ENCODE peak calls at places on chromosomes 5 and 9, in eight cellular contexts. G is A549, C is HCT116, B is GM12878, A is K562, Q is IMR-90, J is H1, V is HepG2. T is an unnamed sample.

GRCh38 chr5:178577376-178577839 is 12.8 kb downstream of the COL23A1 start:
- DNase-seq in B (no peak), V (no peak), G (no peak), C (no peak), A (no peak), Q (no peak), J (peak), T (no peak)

GRCh38 chr9:79312686-79313421 is 258.9 kb upstream of the TLE4 start:
- DNase-seq in B (no peak), Q (no peak), A (no peak), C (no peak), J (peak), V (no peak), G (no peak), T (no peak)

GRCh38 chr5:178378527-178379484 is 146.2 kb upstream of the PHYKPL start:
- DNase-seq in J (no peak), Q (peak), C (no peak), A (no peak), V (no peak), G (no peak), B (no peak), T (no peak)

GRCh38 chr5:10453564-10453963 is 11.9 kb downstream of the ROPN1L start:
- DNase-seq in A (no peak), Q (peak), V (no peak), B (no peak), C (no peak), G (no peak), J (no peak), T (no peak)

GRCh38 chr5:137959488-137959887 is 70.2 kb downstream of the PKD2L2 start:
- DNase-seq in J (no peak), C (no peak), G (no peak), Q (no peak), V (no peak), A (no peak), B (no peak), T (no peak)

GRCh38 chr5:78245126-78245525 is 49.4 kb downstream of the AP3B1 start:
- DNase-seq in V (no peak), C (no peak), B (no peak), Q (no peak), G (no peak), A (peak), J (no peak), T (no peak)

GRCh38 chr5:87400305-87400899 is 12.3 kb downstream of the CCNH start:
- DNase-seq in V (peak), J (no peak), B (no peak), C (peak), A (peak), G (peak), Q (peak), T (peak)

GRCh38 chr5:173888473-173889135 is 455 bp downstream of the CPEB4 start:
- DNase-seq in B (no peak), V (no peak), C (no peak), Q (peak), G (no peak), A (peak), J (no peak), T (peak)

GRCh38 chr9:134991808-134992754 is 74.4 kb upstream of the FCN1 start:
- DNase-seq in A (no peak), Q (no peak), J (no peak), V (no peak), B (no peak), G (no peak), C (no peak), T (no peak)

GRCh38 chr5:150485770-150486401 is 22.0 kb upstream of the NDST1 start:
- DNase-seq in G (peak), V (no peak), A (peak), J (peak), B (no peak), Q (peak), C (no peak), T (peak)
- TF ChIP-seq POLR2A in G (peak), V (no peak), A (peak), J (no peak), B (peak), Q (no peak), C (no peak), T (no peak)

GRCh38 chr9:98726735-98727134 is 18.0 kb upstream of the GABBR2 start:
- DNase-seq in V (no peak), A (no peak), J (no peak), Q (peak), C (no peak), B (no peak), G (no peak), T (no peak)

GRCh38 chr9:98730914-98731313 is 22.2 kb upstream of the GABBR2 start:
- DNase-seq in B (peak), Q (no peak), V (no peak), G (no peak), C (no peak), J (no peak), A (no peak), T (no peak)

GRCh38 chr9:98724810-98725530 is 16.2 kb upstream of the GABBR2 start:
- DNase-seq in C (no peak), A (no peak), G (no peak), Q (no peak), V (no peak), J (no peak), B (no peak), T (no peak)

GRCh38 chr9:98727428-98727827 is 18.7 kb upstream of the GABBR2 start:
- DNase-seq in V (no peak), J (no peak), A (no peak), Q (no peak), C (no peak), G (no peak), B (no peak), T (no peak)

GRCh38 chr9:98728500-98728899 is 19.8 kb upstream of the GABBR2 start:
- DNase-seq in Q (no peak), C (no peak), A (no peak), V (no peak), G (no peak), J (no peak), B (no peak), T (no peak)
- H3K4me2 ChIP-seq in Q (no peak), C (no peak), A (no peak), V (no peak), G (no peak), J (no peak), B (no peak), T (no peak)

DNA sequence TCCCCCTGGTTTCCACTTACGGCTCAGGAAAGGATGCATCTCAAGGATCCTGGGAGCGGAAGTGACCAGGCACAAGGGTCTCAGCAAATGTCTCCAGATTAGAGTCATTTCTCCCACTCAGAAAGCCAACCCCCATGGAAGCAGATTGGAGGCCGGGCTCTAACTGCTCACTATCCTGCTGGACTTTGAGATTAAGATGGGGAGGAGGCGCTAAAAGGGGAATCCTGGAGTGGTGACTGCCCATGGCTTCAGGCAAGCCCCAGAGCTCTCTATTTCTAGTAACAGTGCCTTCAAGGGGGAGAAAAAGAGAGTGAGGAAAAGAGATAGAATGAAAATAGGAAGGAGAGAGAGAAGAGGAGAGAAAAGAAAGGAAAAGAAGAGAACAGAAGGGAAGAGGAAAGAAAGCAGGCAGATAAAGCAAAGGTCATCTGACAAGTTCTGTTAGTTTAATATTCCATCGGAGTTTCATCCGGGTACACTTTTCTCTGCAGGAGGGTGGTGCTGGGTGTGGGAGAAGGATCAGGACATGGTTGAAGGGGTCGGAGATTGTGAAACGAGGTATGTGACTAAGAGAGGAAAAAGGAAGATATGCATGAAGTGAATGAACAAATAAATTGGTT is at the start of gene AGXT2:
- DNase-seq in Q (no peak), J (no peak), B (no peak), V (no peak), G (no peak), A (no peak), C (no peak), T (no peak)
- TF ChIP-seq POLR2A in Q (no peak), J (no peak), B (no peak), V (no peak), G (no peak), A (no peak), C (no peak), T (no peak)

GRCh38 chr5:159032656-159033350 is 66.9 kb downstream of the EBF1 start:
- DNase-seq in C (no peak), V (no peak), Q (no peak), J (no peak), A (no peak), B (no peak), G (no peak), T (no peak)

GRCh38 chr5:159030357-159030756 is 69.4 kb downstream of the EBF1 start:
- DNase-seq in J (no peak), Q (no peak), B (no peak), V (no peak), G (no peak), A (no peak), C (no peak), T (no peak)

GRCh38 chr5:159031915-159032314 is 67.8 kb downstream of the EBF1 start:
- DNase-seq in C (no peak), J (no peak), V (no peak), G (no peak), Q (no peak), B (no peak), A (no peak), T (no peak)

GRCh38 chr5:159033351-159033657 is 66.4 kb downstream of the EBF1 start:
- DNase-seq in J (no peak), G (no peak), V (no peak), B (no peak), A (no peak), C (no peak), Q (no peak), T (peak)

DNA sequence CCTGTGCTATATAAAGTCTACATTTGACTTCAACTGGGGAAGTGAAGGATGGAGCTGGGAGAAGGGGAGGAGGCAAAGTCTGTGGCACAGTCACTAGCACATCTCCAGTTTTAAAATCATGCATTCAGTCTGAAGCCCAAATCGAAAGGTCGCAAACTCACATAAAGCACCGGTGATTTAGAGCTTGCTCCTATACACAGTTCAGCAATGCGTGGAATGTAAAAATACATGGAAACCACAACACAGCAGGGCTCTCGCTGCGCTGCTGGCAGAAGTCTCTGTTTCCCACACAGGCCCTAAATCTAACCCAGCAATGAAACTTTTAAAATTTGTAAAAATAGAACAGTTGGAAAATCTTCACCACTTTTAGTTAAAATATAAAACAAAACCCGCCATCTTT is 68.2 kb downstream of the EBF1 start:
- DNase-seq in V (no peak), A (no peak), B (no peak), Q (peak), G (no peak), J (no peak), C (no peak), T (no peak)
- H3K4me2 ChIP-seq in V (no peak), A (no peak), B (peak), Q (peak), G (no peak), J (peak), C (no peak), T (no peak)

DNA sequence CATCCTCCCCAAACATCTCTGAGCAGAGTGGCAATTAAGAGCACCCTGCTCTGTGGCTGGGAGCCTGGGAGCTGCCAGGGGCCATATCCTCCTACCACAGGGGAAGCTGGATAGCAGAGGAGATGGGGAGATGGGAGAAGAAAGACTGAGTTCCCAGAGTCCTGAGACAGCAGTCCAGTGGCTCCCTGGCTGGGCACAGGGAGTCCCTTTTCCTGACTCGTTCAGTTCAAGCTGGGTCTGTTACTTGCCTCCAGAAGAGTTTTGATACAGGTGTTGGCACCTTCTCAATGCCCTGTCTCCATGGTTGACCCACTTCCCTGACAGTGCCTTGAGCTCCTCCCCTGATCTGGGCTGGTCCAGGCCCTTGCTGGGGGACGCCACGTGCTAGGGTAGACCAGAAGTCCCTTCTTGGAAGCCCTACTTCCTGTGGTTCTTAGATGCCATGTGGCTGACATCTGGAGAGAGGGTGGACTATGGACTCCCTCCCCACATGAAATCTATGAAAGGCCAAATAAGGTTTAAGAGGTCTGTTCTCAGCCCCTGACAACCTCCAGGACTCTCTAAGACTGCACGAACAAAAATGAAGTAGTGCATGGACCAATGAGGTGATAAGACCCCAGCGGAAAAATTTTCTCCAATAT is 166.2 kb downstream of the AUH start:
- DNase-seq in C (no peak), B (no peak), J (peak), A (no peak), G (no peak), Q (no peak), V (peak), T (no peak)
- TF ChIP-seq POLR2A in C (no peak), B (no peak), J (no peak), A (no peak), G (no peak), Q (no peak), V (no peak), T (no peak)

GRCh38 chr5:31962928-31963327 is 211.2 kb downstream of the GOLPH3 start:
- DNase-seq in G (no peak), J (no peak), Q (no peak), B (no peak), C (peak), V (peak), A (no peak), T (no peak)
- H3K4me2 ChIP-seq in G (peak), J (no peak), Q (no peak), B (no peak), C (peak), V (peak), A (no peak), T (no peak)

GRCh38 chr9:129505270-129505881 is 115.5 kb downstream of the C9orf50 start:
- DNase-seq in B (no peak), C (no peak), Q (no peak), J (no peak), A (no peak), V (no peak), G (no peak), T (no peak)
- TF ChIP-seq POLR2A in B (no peak), C (no peak), Q (no peak), J (no peak), A (peak), V (no peak), G (no peak), T (no peak)

DNA sequence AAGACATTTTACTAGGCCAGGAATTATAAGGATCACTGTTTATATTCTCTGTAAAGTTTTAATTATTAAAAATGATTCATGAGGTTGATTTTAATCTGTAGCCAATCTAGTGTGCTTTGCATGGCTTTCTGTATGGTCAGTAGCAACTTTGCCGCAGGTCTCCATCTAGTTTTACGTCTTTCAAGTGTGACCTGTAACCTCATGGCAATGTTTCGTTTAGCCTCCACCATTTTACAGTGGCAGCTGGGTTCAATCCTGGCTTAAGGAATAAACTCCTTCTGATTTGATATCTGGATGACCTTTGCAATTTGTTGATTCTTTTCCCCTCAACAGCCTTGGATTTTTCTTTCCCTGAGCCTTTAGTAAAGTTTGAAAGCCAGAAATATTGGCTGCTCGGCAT is 434.5 kb upstream of the CDH9 start:
- DNase-seq in B (no peak), J (no peak), C (no peak), A (peak), V (peak), Q (no peak), G (peak), T (no peak)
- H3K4me2 ChIP-seq in B (peak), J (peak), C (no peak), A (peak), V (peak), Q (no peak), G (peak), T (no peak)

T was measured in endothelial cell of umbilical vein.